ENCODE peak calls at places on chromosomes 12 and 14, in seven cellular contexts. P, A, B, N, S, M and I are unnamed samples. For H3K9me3, the result is how much of the 10 kb centered on the place peaks cover.

GRCh38 chr14:89748004-89748403 is 206.5 kb downstream of the EFCAB11 start:
- DNase-seq in P (peak), A (no peak), B (no peak), N (no peak), S (no peak), M (no peak), I (no peak)

GRCh38 chr14:24851406-24851805 is 198.5 kb downstream of the STXBP6 start:
- DNase-seq in P (no peak), A (no peak), B (no peak), N (no peak), S (no peak), M (no peak), I (no peak)

GRCh38 chr14:71933026-71933587 is 878 bp downstream of the RGS6 start:
- DNase-seq in P (peak), A (no peak), B (no peak), N (no peak), S (no peak), M (no peak), I (no peak)

GRCh38 chr12:49298160-49298559 is 3.2 kb downstream of the PRPH start:
- DNase-seq in P (no peak), A (no peak), B (no peak), N (no peak), S (peak), M (no peak), I (no peak)

GRCh38 chr14:68535404-68536024 is 257.4 kb downstream of the ZFP36L1 start:
- DNase-seq in P (peak), A (no peak), B (no peak), N (no peak), S (no peak), M (no peak), I (no peak)

GRCh38 chr12:14774944-14775651 is 28.2 kb downstream of the WBP11 start:
- DNase-seq in P (peak), A (peak), B (peak), N (peak), S (peak), M (peak), I (no peak)

GRCh38 chr12:58341791-58342190 is 400.4 kb downstream of the ATP23 start:
- DNase-seq in P (peak), A (no peak), B (no peak), N (no peak), S (no peak), M (no peak), I (no peak)

GRCh38 chr12:9687228-9687627 is 17.7 kb downstream of the CLEC2D start:
- DNase-seq in P (no peak), A (no peak), B (no peak), N (no peak), S (no peak), M (no peak), I (no peak)

GRCh38 chr14:102280376-102280962 is 24.5 kb downstream of the MOK start:
- DNase-seq in P (peak), A (no peak), B (no peak), N (no peak), S (no peak), M (no peak), I (no peak)

DNA sequence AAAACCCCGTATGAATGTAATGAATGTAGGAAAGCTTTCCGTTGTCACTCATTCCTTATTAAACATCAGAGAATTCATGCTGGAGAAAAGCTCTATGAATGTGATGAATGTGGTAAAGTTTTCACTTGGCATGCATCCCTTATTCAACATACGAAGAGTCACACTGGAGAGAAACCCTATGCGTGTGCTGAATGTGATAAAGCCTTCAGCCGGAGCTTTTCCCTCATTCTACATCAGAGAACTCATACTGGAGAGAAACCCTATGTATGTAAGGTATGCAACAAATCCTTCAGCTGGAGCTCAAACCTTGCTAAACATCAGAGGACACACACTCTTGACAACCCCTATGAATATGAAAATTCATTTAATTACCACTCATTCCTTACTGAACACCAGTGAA is 23.8 kb downstream of the ZNF891 start:
- DNase-seq in P (peak), A (no peak), B (no peak), N (no peak), S (no peak), M (no peak), I (peak)
- H3K9me3 ChIP-seq in P (half or more), A (half or more), B (half or more), N (under half), S (half or more), M (half or more), I (half or more)

DNA sequence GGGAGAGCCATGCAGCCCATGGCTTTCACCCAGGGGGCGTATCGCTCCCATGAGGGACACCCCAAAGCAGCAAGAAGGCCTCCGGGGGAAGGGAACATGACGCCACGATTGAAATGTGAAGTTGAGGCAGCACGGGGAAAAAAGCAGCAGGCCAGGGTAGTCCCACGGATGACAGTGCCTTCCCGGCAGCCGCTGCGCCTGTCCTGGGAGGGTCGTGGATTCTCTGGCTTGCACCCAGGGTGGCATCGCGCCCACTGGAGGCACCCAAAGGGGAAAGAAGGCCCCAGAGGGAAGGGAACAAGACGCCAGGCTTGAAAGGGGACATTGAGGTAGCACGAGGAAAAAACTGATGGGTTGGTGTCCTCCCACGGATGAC is 161.6 kb upstream of the ALG10B start:
- DNase-seq in P (no peak), A (no peak), B (no peak), N (no peak), S (no peak), M (no peak), I (no peak)
- H3K9me3 ChIP-seq in P (under half), A (under half), B (under half), N (under half), S (half or more), M (under half), I (under half)

GRCh38 chr12:131046813-131047788 is 93.4 kb downstream of the ADGRD1 start:
- DNase-seq in P (no peak), A (no peak), B (no peak), N (peak), S (peak), M (peak), I (no peak)
- H3K9me3 ChIP-seq in P (under half), A (under half), B (under half), N (under half), S (under half), M (under half), I (under half)

GRCh38 chr12:122096014-122096413 is 17.5 kb downstream of the MLXIP start:
- DNase-seq in P (no peak), A (no peak), B (no peak), N (no peak), S (no peak), M (no peak), I (no peak)
- H3K9me3 ChIP-seq in P (under half), A (under half), B (under half), N (under half), S (under half), M (under half), I (under half)

GRCh38 chr12:132966676-132967415 is 10.7 kb upstream of the ZNF605 start:
- DNase-seq in P (no peak), A (no peak), B (no peak), N (no peak), S (no peak), M (no peak), I (no peak)

GRCh38 chr12:132967736-132968135 is 11.6 kb upstream of the ZNF605 start:
- DNase-seq in P (no peak), A (no peak), B (no peak), N (no peak), S (no peak), M (no peak), I (no peak)

GRCh38 chr12:132965796-132966195 is 9.7 kb upstream of the ZNF605 start:
- DNase-seq in P (no peak), A (no peak), B (no peak), N (no peak), S (no peak), M (no peak), I (no peak)
- H3K9me3 ChIP-seq in P (under half), A (under half), B (half or more), N (under half), S (half or more), M (under half), I (under half)

GRCh38 chr12:16920451-16920850 is 314.5 kb upstream of the LMO3 start:
- DNase-seq in P (no peak), A (no peak), B (no peak), N (no peak), S (no peak), M (no peak), I (peak)
- H3K9me3 ChIP-seq in P (under half), A (under half), B (under half), N (under half), S (half or more), M (under half), I (under half)

DNA sequence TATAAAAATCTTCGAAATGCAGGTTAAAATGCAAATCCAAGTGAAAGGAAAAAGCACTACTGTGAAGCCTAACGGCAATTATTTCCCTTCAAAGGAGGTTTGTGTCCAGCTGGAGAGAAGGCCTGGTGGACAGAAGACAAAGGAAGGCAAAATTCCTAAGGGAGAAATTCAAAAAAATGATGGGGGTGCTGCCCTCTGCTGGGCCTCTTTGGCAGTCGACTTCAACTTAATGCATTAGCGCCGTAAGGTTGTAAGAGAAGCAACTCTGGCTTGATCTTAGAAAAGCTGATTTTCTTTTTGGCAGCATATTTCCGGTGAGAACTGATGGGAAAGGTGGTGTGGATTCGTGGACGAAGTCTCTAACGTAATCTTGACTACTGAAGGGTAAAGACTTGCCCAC is 34.3 kb upstream of the CHFR start:
- DNase-seq in P (no peak), A (no peak), B (no peak), N (no peak), S (no peak), M (no peak), I (no peak)
- H3K9me3 ChIP-seq in P (half or more), A (under half), B (half or more), N (under half), S (half or more), M (half or more), I (under half)

DNA sequence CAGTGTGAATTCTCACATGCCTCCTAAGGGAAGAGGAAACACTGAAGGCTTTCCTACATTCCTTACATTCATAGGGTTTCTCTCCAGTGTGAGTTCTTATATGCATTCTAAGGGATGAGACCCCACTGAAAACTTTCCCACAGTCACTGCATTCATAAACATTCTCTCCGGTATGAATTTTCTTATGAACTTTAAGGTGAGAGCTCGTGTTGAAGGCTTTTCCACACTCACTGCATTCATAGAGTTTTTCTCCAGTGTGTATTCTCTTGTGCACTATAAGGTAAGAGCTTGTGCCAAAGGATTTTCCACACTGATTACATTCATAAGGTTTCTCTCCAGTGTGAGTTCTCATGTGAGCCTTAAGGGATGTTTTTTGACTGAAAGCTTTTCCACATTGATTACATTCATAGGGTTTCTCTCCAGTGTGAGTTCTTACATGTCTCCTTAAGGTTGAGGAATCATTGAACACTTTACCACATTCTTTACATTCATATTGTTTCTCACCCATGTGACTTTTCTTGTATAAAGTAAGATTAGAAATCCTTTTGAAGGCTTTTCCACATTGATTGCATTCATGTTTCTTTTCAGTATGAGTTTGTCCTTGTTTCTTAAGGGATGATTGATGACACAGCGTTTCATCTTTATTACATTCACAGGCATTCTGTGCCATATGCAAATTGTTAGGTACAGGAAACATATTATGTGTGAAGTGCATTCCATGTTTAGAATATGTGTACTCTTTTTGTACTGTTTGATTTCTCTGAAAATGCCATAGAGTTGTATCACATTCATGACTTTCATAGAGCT is 9.5 kb downstream of the ZNF891 start:
- DNase-seq in P (no peak), A (no peak), B (no peak), N (no peak), S (no peak), M (no peak), I (peak)
- H3K9me3 ChIP-seq in P (half or more), A (half or more), B (half or more), N (under half), S (half or more), M (half or more), I (half or more)

GRCh38 chr12:38099686-38100085 is 216.9 kb upstream of the ALG10B start:
- DNase-seq in P (no peak), A (no peak), B (no peak), N (no peak), S (no peak), M (no peak), I (no peak)

GRCh38 chr12:38102197-38102596 is 214.4 kb upstream of the ALG10B start:
- DNase-seq in P (no peak), A (no peak), B (no peak), N (no peak), S (no peak), M (no peak), I (no peak)

DNA sequence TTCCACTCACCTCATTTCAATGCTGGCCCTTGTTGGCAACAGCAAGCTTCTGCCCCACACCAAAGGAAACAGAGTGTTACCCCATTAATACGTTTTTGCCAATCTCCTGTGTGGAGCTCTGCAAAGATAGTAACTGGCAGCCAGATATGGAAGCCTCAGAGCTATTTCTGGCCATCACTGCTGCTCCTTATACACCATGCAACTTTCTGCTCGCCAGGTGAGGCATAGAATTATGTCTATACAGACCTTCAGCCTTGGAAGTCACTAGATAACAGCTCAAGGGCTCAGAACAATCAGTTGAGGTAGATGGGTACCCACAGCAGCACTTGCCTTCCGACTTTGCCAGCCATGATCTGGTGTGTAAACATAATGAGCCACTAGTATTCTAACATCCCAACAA is 214.8 kb upstream of the ALG10B start:
- DNase-seq in P (no peak), A (no peak), B (no peak), N (no peak), S (no peak), M (no peak), I (no peak)
- H3K9me3 ChIP-seq in P (under half), A (under half), B (under half), N (under half), S (under half), M (under half), I (under half)